ENCODE peak calls at places on chromosomes 12 and 14, in four cellular contexts. N is GM23338, D is Peyer's patch, Y is AG04449. Z is an unnamed sample.

GRCh38 chr14:85587152-85587697 is 57.3 kb downstream of the FLRT2 start:
- DNase-seq in N (no peak), D (no peak), Y (no peak), Z (peak)

GRCh38 chr12:66387067-66387466 is 84.8 kb downstream of the HELB start:
- DNase-seq in N (peak), D (no peak), Y (no peak), Z (no peak)

GRCh38 chr12:123808167-123808566 is 46.1 kb downstream of the DNAH10 start:
- DNase-seq in N (peak), D (no peak), Y (no peak), Z (peak)

GRCh38 chr14:75204106-75204505 is 27.7 kb upstream of the TMED10 start:
- DNase-seq in N (no peak), D (peak), Y (no peak), Z (no peak)

GRCh38 chr12:108616941-108617858 is 16.5 kb downstream of the SELPLG start:
- DNase-seq in N (no peak), D (peak), Y (no peak), Z (no peak)

GRCh38 chr12:56081393-56082347 is 1.7 kb downstream of the ERBB3 start:
- DNase-seq in N (peak), D (peak), Y (no peak), Z (peak)

GRCh38 chr14:42110167-42110566 is 503.5 kb downstream of the LRFN5 start:
- DNase-seq in N (peak), D (no peak), Y (peak), Z (peak)

GRCh38 chr12:46699986-46700385 is 125.8 kb downstream of the SLC38A4 start:
- DNase-seq in N (no peak), D (no peak), Y (no peak), Z (no peak)

GRCh38 chr12:71503579-71504470 is 64.2 kb downstream of the LGR5 start:
- DNase-seq in N (no peak), D (no peak), Y (no peak), Z (peak)

GRCh38 chr12:81257952-81258551 is 180.2 kb downstream of the ACSS3 start:
- DNase-seq in N (peak), D (no peak), Y (no peak), Z (peak)

GRCh38 chr14:70811578-70811977 is 2.3 kb upstream of the MAP3K9 start:
- DNase-seq in N (peak), D (no peak), Y (no peak), Z (no peak)

GRCh38 chr14:92846162-92846897 is 52.2 kb downstream of the GOLGA5 start:
- DNase-seq in N (no peak), D (no peak), Y (peak), Z (no peak)

GRCh38 chr14:54177861-54178591 is 218.8 kb upstream of the CDKN3 start:
- DNase-seq in N (no peak), D (no peak), Y (no peak), Z (no peak)

GRCh38 chr12:110661337-110661972 is 27.5 kb downstream of the HVCN1 start:
- DNase-seq in N (no peak), D (peak), Y (no peak), Z (no peak)

GRCh38 chr12:57005980-57006808 is at the start of gene ZBTB39:
- DNase-seq in N (peak), D (peak), Y (no peak), Z (peak)

GRCh38 chr12:88299567-88300101 is 157.5 kb downstream of the TMTC3 start:
- DNase-seq in N (no peak), D (no peak), Y (peak), Z (peak)

GRCh38 chr12:79409562-79409961 is 281.2 kb downstream of the PAWR start:
- DNase-seq in N (no peak), D (no peak), Y (no peak), Z (no peak)

GRCh38 chr14:101371691-101372493 is 189.4 kb upstream of the DIO3 start:
- DNase-seq in N (no peak), D (no peak), Y (no peak), Z (no peak)

GRCh38 chr14:100567009-100567876 is 20.0 kb downstream of the BEGAIN start:
- DNase-seq in N (peak), D (no peak), Y (no peak), Z (no peak)

GRCh38 chr14:103613517-103613916 is 15.5 kb upstream of the KLC1 start:
- DNase-seq in N (no peak), D (no peak), Y (no peak), Z (no peak)

GRCh38 chr14:91869556-91869955 is 2.2 kb upstream of the TC2N start:
- DNase-seq in N (no peak), D (no peak), Y (no peak), Z (no peak)

GRCh38 chr14:28101992-28102391 is 664.6 kb upstream of the FOXG1 start:
- DNase-seq in N (no peak), D (no peak), Y (no peak), Z (peak)

GRCh38 chr12:11688831-11689230 is 39.4 kb downstream of the ETV6 start:
- DNase-seq in N (no peak), D (no peak), Y (peak), Z (no peak)

GRCh38 chr12:52198454-52199215 is 6.8 kb upstream of the KRT80 start:
- DNase-seq in N (no peak), D (no peak), Y (no peak), Z (no peak)

GRCh38 chr12:93090768-93091172 is 161.7 kb upstream of the EEA1 start:
- DNase-seq in N (no peak), D (no peak), Y (no peak), Z (no peak)

GRCh38 chr14:24172261-24172860 is 481 bp downstream of the REC8 start:
- DNase-seq in N (peak), D (no peak), Y (no peak), Z (no peak)

GRCh38 chr12:115946867-115947695 is 330.4 kb downstream of the MED13L start:
- DNase-seq in N (peak), D (no peak), Y (no peak), Z (no peak)

GRCh38 chr14:77181603-77182437 is at the start of gene TMEM63C:
- DNase-seq in N (peak), D (peak), Y (no peak), Z (peak)
- H3K4me3 ChIP-seq in N (peak), D (peak), Y (peak), Z (peak)

GRCh38 chr12:32754101-32754500 is 1.6 kb downstream of the YARS2 start:
- DNase-seq in N (peak), D (no peak), Y (no peak), Z (no peak)
- H3K4me3 ChIP-seq in N (peak), D (peak), Y (peak), Z (peak)

GRCh38 chr12:42298887-42299286 is 27.0 kb downstream of the ZCRB1 start:
- DNase-seq in N (no peak), D (no peak), Y (no peak), Z (no peak)
- H3K4me3 ChIP-seq in N (no peak), D (no peak), Y (no peak), Z (no peak)

GRCh38 chr12:50111417-50111692 is 681 bp upstream of the COX14 start:
- DNase-seq in N (no peak), D (no peak), Y (no peak), Z (no peak)
- H3K4me3 ChIP-seq in N (peak), D (peak), Y (peak), Z (peak)

DNA sequence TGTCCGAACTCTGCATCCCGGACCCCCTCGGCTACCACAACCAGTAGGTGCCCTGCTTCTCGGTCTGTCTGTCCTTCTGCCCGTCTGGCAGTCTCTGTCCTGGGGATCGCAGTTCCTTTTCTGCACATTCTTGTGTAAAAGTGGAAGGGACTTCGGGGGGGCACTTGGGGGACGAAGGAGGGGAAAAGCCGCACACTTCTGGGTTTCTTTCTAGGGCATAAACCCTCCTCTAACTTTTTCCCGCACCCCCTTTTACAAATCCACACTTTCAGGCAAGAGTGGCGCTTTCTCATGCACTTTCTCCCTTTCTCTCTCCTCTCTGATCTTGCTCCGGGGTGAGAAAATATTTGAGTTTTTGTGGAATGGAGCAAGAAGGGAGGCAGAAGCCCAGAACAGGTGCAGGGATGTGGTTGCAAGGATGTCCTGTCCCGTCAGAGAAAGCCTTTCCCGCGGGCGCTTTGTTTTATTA is 506 bp downstream of the ESRRB start:
- DNase-seq in N (no peak), D (no peak), Y (no peak), Z (no peak)
- H3K4me3 ChIP-seq in N (peak), D (peak), Y (peak), Z (no peak)